ENCODE peak calls at places on chromosomes 2 and 18, in six cellular contexts. V is tibial artery, J is skeletal muscle cell, M is mesenchymal stem cell, D is astrocyte of the spinal cord, X is ascending aorta. S is an unnamed sample.

GRCh38 chr2:195741191-195741590 is 84.2 kb downstream of the SLC39A10 start:
- DNase-seq in D (no peak), X (no peak), J (peak), M (no peak), V (no peak), S (no peak)

GRCh38 chr2:219056896-219057708 is 3.6 kb downstream of the IHH start:
- DNase-seq in J (no peak), X (no peak), V (no peak), M (no peak), D (no peak), S (no peak)

GRCh38 chr2:193963472-193964119 is 1693.4 kb upstream of the SLC39A10 start:
- DNase-seq in D (peak), M (peak), V (no peak), J (peak), X (no peak), S (no peak)

GRCh38 chr18:7221424-7222155 is 9.3 kb upstream of the LRRC30 start:
- DNase-seq in J (peak), D (peak), V (no peak), M (peak), X (no peak), S (no peak)

GRCh38 chr2:206212673-206213513 is 53.2 kb downstream of the EEF1B2 start:
- DNase-seq in V (no peak), X (no peak), J (peak), M (peak), D (peak), S (no peak)

GRCh38 chr2:54551123-54551756 is 95.1 kb downstream of the SPTBN1 start:
- DNase-seq in J (no peak), X (no peak), V (no peak), D (no peak), M (no peak), S (no peak)

GRCh38 chr2:70784320-70784719 is 6.1 kb downstream of the FIGLA start:
- DNase-seq in M (no peak), X (no peak), V (no peak), D (no peak), J (no peak), S (no peak)

GRCh38 chr18:59783138-59783537 is 85.9 kb upstream of the CCBE1 start:
- DNase-seq in J (no peak), M (peak), V (no peak), X (no peak), D (peak), S (no peak)

GRCh38 chr2:102094917-102095316 is 47.6 kb upstream of the IL1R1 start:
- DNase-seq in J (peak), D (peak), V (no peak), M (peak), X (no peak), S (no peak)

GRCh38 chr2:182867411-182868048 is 1.1 kb upstream of the FRZB start:
- DNase-seq in M (no peak), X (no peak), D (no peak), J (no peak), V (no peak), S (no peak)

GRCh38 chr2:173631123-173631450 is 276.4 kb downstream of the CDCA7 start:
- DNase-seq in V (no peak), X (no peak), J (peak), M (peak), D (peak), S (no peak)

GRCh38 chr2:102983786-102984185 is 222.0 kb downstream of the TMEM182 start:
- DNase-seq in X (no peak), M (no peak), V (no peak), D (no peak), J (no peak), S (no peak)

GRCh38 chr2:47269316-47270232 is 114.5 kb upstream of the STPG4 start:
- DNase-seq in X (peak), J (peak), D (peak), V (peak), M (peak), S (no peak)

GRCh38 chr2:203759692-203760365 is 53.4 kb downstream of the CD28 start:
- DNase-seq in M (peak), D (peak), X (no peak), V (no peak), J (peak), S (no peak)

GRCh38 chr2:197079832-197080555 is 153.5 kb upstream of the PGAP1 start:
- DNase-seq in D (peak), V (no peak), X (no peak), J (no peak), M (no peak), S (no peak)

GRCh38 chr2:101873543-101873942 is 118.2 kb upstream of the IL1R2 start:
- DNase-seq in X (no peak), M (peak), D (no peak), V (no peak), J (no peak), S (no peak)

GRCh38 chr2:19801367-19802087 is 100.3 kb downstream of the TTC32 start:
- DNase-seq in J (peak), M (peak), D (peak), X (peak), V (peak), S (no peak)

GRCh38 chr2:122244830-122245229 is 489.4 kb downstream of the TSN start:
- DNase-seq in M (no peak), J (no peak), V (no peak), D (no peak), X (no peak), S (no peak)

GRCh38 chr2:182646763-182647498 is 69.1 kb upstream of the DNAJC10 start:
- DNase-seq in J (no peak), M (no peak), D (no peak), V (no peak), X (no peak), S (no peak)

GRCh38 chr2:138607746-138608145 is 106.2 kb downstream of the SPOPL start:
- DNase-seq in M (no peak), V (no peak), X (no peak), J (no peak), D (no peak), S (no peak)

GRCh38 chr2:168639501-168639900 is 162.9 kb upstream of the NOSTRIN start:
- DNase-seq in V (peak), X (no peak), J (peak), D (peak), M (peak), S (no peak)

GRCh38 chr2:214987261-214987660 is 151.2 kb downstream of the ABCA12 start:
- DNase-seq in M (no peak), D (no peak), V (no peak), J (no peak), X (no peak), S (no peak)

GRCh38 chr18:525066-525797 is 24.7 kb upstream of the COLEC12 start:
- DNase-seq in M (peak), J (peak), V (no peak), X (no peak), D (peak), S (no peak)

GRCh38 chr2:165778653-165779451 is 15.2 kb downstream of the GALNT3 start:
- DNase-seq in V (no peak), D (no peak), J (no peak), X (no peak), M (no peak), S (no peak)

GRCh38 chr2:55838653-55839052 is 84.9 kb downstream of the EFEMP1 start:
- DNase-seq in X (no peak), D (no peak), V (no peak), M (no peak), J (no peak), S (no peak)

GRCh38 chr2:218991674-218992168 is 1.5 kb downstream of the CRYBA2 start:
- DNase-seq in V (no peak), J (no peak), D (no peak), X (no peak), M (peak), S (no peak)

GRCh38 chr2:96684883-96685282 is 42.3 kb downstream of the FER1L5 start:
- DNase-seq in V (no peak), X (no peak), J (no peak), D (no peak), M (no peak), S (no peak)

GRCh38 chr2:32743480-32744236 is 115.8 kb downstream of the TTC27 start:
- DNase-seq in X (no peak), V (no peak), D (peak), M (no peak), J (no peak), S (no peak)

GRCh38 chr2:202064881-202065230 is 8.2 kb upstream of the KIAA2012 start:
- DNase-seq in M (no peak), J (no peak), X (no peak), V (no peak), D (no peak), S (no peak)

GRCh38 chr2:128775401-128776285 is 457.0 kb upstream of the HS6ST1 start:
- DNase-seq in V (peak), X (no peak), J (no peak), D (no peak), M (no peak), S (no peak)

GRCh38 chr2:108971661-108972566 is 17.1 kb downstream of the EDAR start:
- DNase-seq in J (no peak), X (no peak), V (no peak), M (no peak), D (peak), S (no peak)

GRCh38 chr2:239376942-239377531 is 23.8 kb downstream of the HDAC4 start:
- DNase-seq in M (no peak), D (no peak), J (no peak), X (no peak), V (no peak), S (no peak)

GRCh38 chr2:143397886-143398614 is 268.8 kb downstream of the ARHGAP15 start:
- DNase-seq in D (peak), V (no peak), J (peak), X (no peak), M (peak), S (no peak)

GRCh38 chr2:117691980-117692379 is 122.5 kb upstream of the DDX18 start:
- DNase-seq in V (no peak), M (no peak), J (no peak), X (no peak), D (no peak), S (no peak)

GRCh38 chr2:74527741-74528140 is 1.7 kb upstream of the DQX1 start:
- DNase-seq in V (no peak), J (no peak), M (no peak), X (no peak), D (no peak), S (no peak)
- H3K4me3 ChIP-seq in V (no peak), J (no peak), M (no peak), X (no peak), D (no peak), S (no peak)

GRCh38 chr2:145750074-145750473 is 1230.2 kb upstream of the ZEB2 start:
- DNase-seq in D (no peak), J (no peak), V (no peak), X (no peak), M (no peak), S (no peak)

GRCh38 chr2:145750617-145751016 is 1230.7 kb upstream of the ZEB2 start:
- DNase-seq in V (no peak), J (no peak), M (no peak), D (no peak), X (no peak), S (no peak)

GRCh38 chr2:145751155-145751554 is 1231.2 kb upstream of the ZEB2 start:
- DNase-seq in M (peak), X (no peak), J (no peak), V (no peak), D (no peak), S (no peak)

GRCh38 chr2:145752091-145752806 is 1232.3 kb upstream of the ZEB2 start:
- DNase-seq in M (peak), J (peak), V (peak), D (peak), X (peak), S (no peak)

GRCh38 chr2:145751634-145752033 is 1231.7 kb upstream of the ZEB2 start:
- DNase-seq in D (peak), J (peak), M (peak), V (no peak), X (no peak), S (no peak)
- H3K4me3 ChIP-seq in D (no peak), J (no peak), M (peak), V (no peak), X (peak), S (no peak)

DNA sequence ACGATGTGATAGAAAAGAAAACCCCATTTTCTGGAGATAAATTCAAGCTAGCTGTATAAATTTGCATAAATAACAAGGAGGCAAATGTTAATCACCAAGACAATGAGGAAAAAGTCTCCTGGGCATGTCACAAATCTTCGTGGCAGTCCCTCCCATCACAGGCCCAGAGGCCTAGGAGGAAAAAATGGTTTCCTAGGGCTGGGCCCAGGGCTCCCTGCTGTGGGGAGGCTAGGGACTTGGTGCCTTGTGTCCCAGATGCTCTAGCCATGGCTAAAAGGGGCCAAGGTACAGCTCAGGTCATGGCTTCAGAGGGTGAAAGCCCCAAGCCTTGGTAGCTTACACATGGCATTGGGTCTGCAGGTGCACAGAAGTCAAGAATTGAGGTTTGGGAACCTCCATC is 134.6 kb downstream of the CABLES1 start:
- DNase-seq in M (no peak), X (no peak), D (no peak), V (no peak), J (no peak), S (no peak)
- H3K4me3 ChIP-seq in M (no peak), X (no peak), D (no peak), V (no peak), J (no peak), S (no peak)

DNA sequence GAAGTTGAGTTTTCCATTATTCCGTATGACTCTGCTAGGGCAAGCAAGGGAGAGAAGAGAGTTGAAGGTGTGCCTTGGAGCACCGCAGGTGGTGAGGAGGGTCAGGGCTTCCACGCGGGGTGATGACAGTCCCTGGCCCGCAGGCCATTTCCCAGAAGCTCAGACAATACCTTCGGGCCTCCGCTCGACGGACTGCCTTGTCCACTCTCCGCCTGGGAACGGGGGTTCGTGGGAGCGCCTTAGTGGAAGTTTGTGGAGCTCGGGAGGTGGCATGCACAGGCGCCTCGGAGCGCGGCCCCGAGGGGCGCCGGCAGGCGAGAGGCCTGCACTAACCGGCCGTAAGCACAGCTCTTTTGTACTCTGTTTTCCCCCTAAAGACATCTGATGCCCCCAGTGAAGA is 69.8 kb downstream of the ARHGEF33 start:
- DNase-seq in D (no peak), M (no peak), J (no peak), V (no peak), X (no peak), S (no peak)
- H3K4me3 ChIP-seq in D (no peak), M (peak), J (peak), V (peak), X (peak), S (no peak)

GRCh38 chr2:199443589-199444130 is 14.1 kb downstream of the SATB2 start:
- DNase-seq in D (peak), V (no peak), X (no peak), M (no peak), J (no peak), S (no peak)
- H3K4me3 ChIP-seq in D (no peak), V (no peak), X (no peak), M (no peak), J (no peak), S (no peak)

GRCh38 chr2:120258140-120258539 is 5.5 kb downstream of the RALB start:
- DNase-seq in D (no peak), J (no peak), V (no peak), M (no peak), X (no peak), S (no peak)
- H3K4me3 ChIP-seq in D (no peak), J (no peak), V (no peak), M (no peak), X (no peak), S (no peak)

DNA sequence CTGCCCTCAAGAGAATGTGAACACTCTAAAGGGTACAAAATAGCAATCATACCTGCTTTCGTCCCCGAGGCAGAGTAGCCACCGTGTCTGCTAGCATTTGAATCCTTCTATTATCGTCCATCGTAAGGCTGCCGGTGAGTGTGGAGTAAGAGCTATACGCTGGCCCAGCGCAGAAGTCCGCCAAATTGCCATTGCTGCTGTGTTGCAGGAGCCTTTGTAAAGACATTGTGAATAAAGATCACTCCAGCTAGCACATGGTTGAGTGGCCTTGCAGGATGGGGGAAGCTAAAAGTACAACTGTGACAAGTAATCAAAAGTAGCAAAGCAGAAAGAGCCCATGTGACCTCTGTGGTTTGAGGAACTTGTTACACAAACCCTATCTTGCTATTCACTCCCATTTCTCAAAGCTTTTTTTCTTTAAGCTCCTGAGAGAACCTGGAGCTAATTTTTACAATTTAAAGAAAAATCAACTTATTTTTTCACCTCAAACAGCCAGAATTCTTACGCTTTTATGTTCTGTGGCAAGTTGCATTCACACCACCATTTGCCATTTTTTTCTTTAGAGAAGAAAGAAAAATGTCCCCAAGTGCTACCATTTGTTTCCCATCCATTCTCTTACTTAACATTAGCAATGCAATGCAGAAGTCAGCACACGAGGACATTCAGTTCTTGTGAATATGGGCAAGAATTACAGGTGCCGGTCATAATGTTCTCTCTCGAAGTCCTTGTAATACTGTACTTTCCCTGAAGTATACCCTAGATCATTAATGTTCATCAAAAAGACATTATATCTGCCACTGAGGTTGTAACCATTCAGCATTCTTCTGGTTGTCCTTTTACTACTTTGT is at the start of gene CYTIP:
- DNase-seq in D (no peak), V (peak), J (no peak), M (no peak), X (peak), S (peak)
- H3K4me3 ChIP-seq in D (no peak), V (peak), J (no peak), M (no peak), X (peak), S (peak)

GRCh38 chr2:10052216-10052615 is 8.9 kb downstream of the KLF11 start:
- DNase-seq in M (no peak), J (no peak), V (no peak), X (no peak), D (no peak), S (no peak)
- H3K4me3 ChIP-seq in M (no peak), J (no peak), V (no peak), X (no peak), D (no peak), S (no peak)

GRCh38 chr2:234245945-234246344 is 195.4 kb downstream of the SPP2 start:
- DNase-seq in D (peak), V (no peak), X (no peak), M (peak), J (peak), S (no peak)
- H3K4me3 ChIP-seq in D (no peak), V (no peak), X (no peak), M (no peak), J (no peak), S (no peak)

GRCh38 chr2:25594991-25595390 is 78.4 kb downstream of the DTNB start:
- DNase-seq in X (no peak), D (no peak), M (no peak), J (no peak), V (no peak), S (no peak)

GRCh38 chr2:25595393-25595792 is 78.0 kb downstream of the DTNB start:
- DNase-seq in X (no peak), J (no peak), D (no peak), V (no peak), M (no peak), S (no peak)

GRCh38 chr2:25590921-25591505 is 82.4 kb downstream of the DTNB start:
- DNase-seq in J (no peak), X (no peak), M (no peak), D (no peak), V (no peak), S (no peak)

GRCh38 chr2:25589676-25590205 is 83.6 kb downstream of the DTNB start:
- DNase-seq in D (no peak), V (no peak), J (no peak), X (no peak), M (no peak), S (no peak)

DNA sequence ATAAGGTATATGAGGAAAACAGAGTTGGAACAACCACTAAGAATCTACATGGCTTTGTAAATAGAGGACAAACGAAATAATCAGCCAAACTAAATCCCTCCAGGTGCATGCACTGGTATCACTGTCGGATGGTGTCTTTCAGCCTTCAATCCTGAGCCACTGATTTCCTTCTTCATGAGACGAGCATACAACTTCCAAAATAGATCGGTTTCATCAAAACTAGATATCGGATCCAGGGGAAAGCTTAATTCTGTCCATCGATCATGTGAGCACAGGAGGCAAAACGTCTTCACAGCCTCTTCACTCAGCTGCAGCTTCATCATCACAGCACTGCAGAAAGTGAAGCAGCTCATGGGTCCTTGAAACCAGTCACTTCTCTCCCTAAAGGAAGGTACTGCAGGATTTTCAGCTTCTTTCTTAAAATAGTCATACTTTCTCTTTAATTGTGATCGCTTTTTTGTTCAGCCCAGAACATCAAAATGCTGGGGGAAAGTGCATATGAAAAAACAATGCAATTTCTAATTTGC is 80.5 kb downstream of the DTNB start:
- DNase-seq in J (no peak), D (no peak), M (no peak), X (no peak), V (no peak), S (no peak)
- H3K4me3 ChIP-seq in J (no peak), D (no peak), M (peak), X (no peak), V (no peak), S (no peak)

S was measured in esophagus squamous epithelium.